ENCODE peak calls at places on chromosome 21, in seven cellular contexts. R is lung, Y is A549, P is GM23338, W is IMR-90, F is suprapubic skin, E is sigmoid colon. Q is an unnamed sample.

GRCh38 chr21:35204850-35205564 is 155.9 kb upstream of the RUNX1 start:
- DNase-seq in F (no peak), W (peak; percentile 98), P (peak; percentile 40), E (peak; percentile 89), R (peak; percentile 66), Y (no peak), Q (no peak)

GRCh38 chr21:35873441-35873840 is 186.9 kb downstream of the SETD4 start:
- DNase-seq in F (no peak), R (no peak), P (no peak), E (no peak), W (no peak), Y (no peak), Q (no peak)

GRCh38 chr21:35048706-35049617 is at the start of gene RUNX1:
- DNase-seq in R (peak; percentile 58), P (no peak), W (peak; percentile 56), E (no peak), Y (no peak), F (no peak), Q (peak; percentile 66)

GRCh38 chr21:17612565-17613241 is at the start of gene BTG3:
- DNase-seq in E (peak; percentile 90), P (peak; percentile 80), Y (peak; percentile 35), F (peak; percentile 79), W (peak; percentile 76), R (peak; percentile 80), Q (peak; percentile 71)

GRCh38 chr21:37710555-37711293 is 205.5 kb downstream of the KCNJ6 start:
- DNase-seq in P (no peak), W (peak; percentile 68), Y (no peak), E (no peak), R (no peak), F (no peak), Q (no peak)

GRCh38 chr21:46116846-46117585 is 19.1 kb downstream of the COL6A2 start:
- DNase-seq in F (peak; percentile 75), E (peak; percentile 63), R (no peak), W (no peak), Y (no peak), P (no peak), Q (no peak)

GRCh38 chr21:27149034-27149433 is 182.1 kb upstream of the ADAMTS5 start:
- DNase-seq in Y (no peak), E (no peak), F (no peak), R (no peak), W (peak; percentile 24), P (no peak), Q (no peak)

GRCh38 chr21:38490411-38491020 is 7.8 kb downstream of the ERG start:
- DNase-seq in E (no peak), F (no peak), Y (no peak), W (no peak), R (no peak), P (no peak), Q (no peak)

GRCh38 chr21:21114456-21114855 is 116.2 kb downstream of the NCAM2 start:
- DNase-seq in E (no peak), R (no peak), P (no peak), W (no peak), F (no peak), Y (no peak), Q (no peak)

GRCh38 chr21:37557261-37557950 is 190.8 kb downstream of the DYRK1A start:
- DNase-seq in E (no peak), F (no peak), P (no peak), Y (no peak), W (no peak), R (no peak), Q (no peak)

GRCh38 chr21:39141502-39141901 is 41.7 kb downstream of the PSMG1 start:
- DNase-seq in P (no peak), Y (no peak), R (no peak), W (peak; percentile 73), F (no peak), E (no peak), Q (no peak)

GRCh38 chr21:37550618-37551405 is 184.2 kb downstream of the DYRK1A start:
- DNase-seq in Y (no peak), R (no peak), E (peak; percentile 60), P (no peak), F (no peak), W (no peak), Q (no peak)

GRCh38 chr21:28025111-28025510 is 967.6 kb downstream of the LTN1 start:
- DNase-seq in P (no peak), W (no peak), E (no peak), Y (no peak), F (no peak), R (no peak), Q (no peak)

GRCh38 chr21:46559291-46559983 is 45.4 kb downstream of the S100B start:
- DNase-seq in Y (no peak), E (peak; percentile 38), R (no peak), F (no peak), W (no peak), P (no peak), Q (peak; percentile 47)

GRCh38 chr21:30194701-30195299 is 21.1 kb downstream of the CLDN8 start:
- DNase-seq in R (no peak), F (no peak), P (peak; percentile 81), E (no peak), Y (no peak), W (no peak), Q (no peak)

GRCh38 chr21:46111193-46111571 is 13.3 kb downstream of the COL6A2 start:
- DNase-seq in P (no peak), F (no peak), E (peak; percentile 67), R (peak; percentile 21), Y (no peak), W (no peak), Q (no peak)

GRCh38 chr21:42673633-42674328 is 20.4 kb downstream of the PDE9A start:
- DNase-seq in Y (no peak), R (no peak), E (no peak), F (no peak), W (no peak), P (no peak), Q (no peak)
- H3K27ac ChIP-seq in Y (no peak overlapping the region), R (no peak overlapping the region), E (peak overlapping the region; percentile 83), F (no peak overlapping the region), W (no peak overlapping the region), P (no peak overlapping the region), Q (no peak overlapping the region)

GRCh38 chr21:41932576-41933258 is 21.1 kb downstream of the C2CD2 start:
- DNase-seq in R (no peak), Y (no peak), F (no peak), P (no peak), E (peak; percentile 67), W (peak; percentile 56), Q (no peak)

GRCh38 chr21:41933259-41934079 is 20.3 kb downstream of the C2CD2 start:
- DNase-seq in Y (no peak), R (no peak), E (peak; percentile 78), P (no peak), W (peak; percentile 56), F (no peak), Q (no peak)

GRCh38 chr21:41929248-41929647 is 24.6 kb downstream of the C2CD2 start:
- DNase-seq in P (no peak), R (no peak), W (no peak), E (peak; percentile 60), Y (no peak), F (no peak), Q (no peak)

GRCh38 chr21:41931041-41931451 is 22.8 kb downstream of the C2CD2 start:
- DNase-seq in R (no peak), Y (no peak), F (no peak), W (no peak), E (peak; percentile 56), P (no peak), Q (no peak)

DNA sequence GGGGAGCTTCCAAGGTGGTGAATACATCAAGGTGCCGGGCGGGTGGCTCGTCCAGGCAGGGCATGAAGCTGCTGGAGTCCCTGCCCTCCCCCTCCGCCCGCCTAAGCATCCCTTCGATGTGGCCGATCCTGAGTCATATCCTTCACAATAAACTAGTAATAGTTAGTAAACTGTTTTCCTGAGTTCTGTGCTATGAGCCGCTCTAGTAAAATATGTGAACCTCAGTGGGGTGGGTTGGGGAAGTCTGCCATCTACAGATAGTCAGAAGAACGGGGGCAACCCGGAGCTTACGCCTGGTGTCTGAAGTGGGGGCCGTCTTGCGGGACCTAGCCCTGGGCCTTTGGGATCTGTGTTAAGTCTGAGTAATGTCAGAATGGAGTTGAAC is 21.6 kb downstream of the C2CD2 start:
- DNase-seq in W (peak; percentile 88), F (no peak), E (peak; percentile 62), R (no peak), P (no peak), Y (no peak), Q (no peak)
- TF ChIP-seq CTCF in W (peak; percentile 49), F (no peak), E (no peak), R (no peak), P (no peak), Y (no peak), Q (no peak)

GRCh38 chr21:32507342-32507919 is 77.9 kb downstream of the TCP10L start:
- DNase-seq in P (no peak), E (peak; percentile 30), F (no peak), R (no peak), Y (no peak), W (no peak), Q (no peak)

GRCh38 chr21:32514275-32515055 is 70.9 kb downstream of the TCP10L start:
- DNase-seq in R (no peak), E (peak; percentile 54), Y (no peak), F (no peak), W (no peak), P (no peak), Q (no peak)

DNA sequence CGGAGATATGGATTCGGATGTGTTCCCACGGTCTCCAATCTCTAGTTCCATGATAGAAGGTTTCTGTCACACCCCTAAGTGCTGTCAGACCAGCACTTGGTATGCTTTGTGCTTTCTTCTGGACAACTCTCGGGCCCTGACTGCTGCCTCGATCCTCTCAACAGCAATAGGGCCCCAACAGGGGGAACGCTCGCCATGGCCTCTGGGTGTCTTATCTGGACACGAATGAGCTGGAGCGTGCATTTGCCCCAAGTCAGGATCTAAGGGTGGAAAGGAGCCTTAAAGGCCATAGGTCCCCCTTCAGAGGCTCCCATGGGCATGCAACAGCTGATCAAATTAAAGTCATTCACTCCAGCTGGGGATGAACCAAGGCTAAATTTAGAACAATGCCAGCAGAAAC is 76.8 kb downstream of the TCP10L start:
- DNase-seq in R (no peak), P (no peak), W (no peak), Y (no peak), E (peak; percentile 50), F (no peak), Q (no peak)
- H3K27ac ChIP-seq in R (no peak overlapping the region), P (no peak overlapping the region), W (no peak overlapping the region), Y (no peak overlapping the region), E (no peak overlapping the region), F (no peak overlapping the region), Q (no peak overlapping the region)

DNA sequence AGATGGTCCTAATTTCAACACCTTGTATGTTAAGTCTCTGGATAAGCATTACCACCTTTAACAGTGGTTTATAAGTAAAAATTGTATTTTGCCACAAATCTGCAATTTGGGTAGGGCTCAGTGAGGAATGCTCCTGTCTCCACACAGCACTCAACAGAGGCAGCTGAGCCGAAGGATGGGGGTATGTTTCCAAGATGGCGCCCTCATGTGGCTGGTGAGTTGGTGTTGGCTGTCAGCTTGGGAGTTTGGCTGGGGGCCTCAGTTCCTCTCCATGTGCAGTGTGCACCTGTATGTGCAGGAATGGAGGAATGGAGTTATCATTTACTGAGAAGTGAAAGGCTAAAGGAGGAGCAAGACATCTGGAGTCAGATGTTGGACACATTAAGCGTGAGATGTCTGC is 136.8 kb downstream of the GABPA start:
- DNase-seq in Y (no peak), E (no peak), F (no peak), R (no peak), P (peak; percentile 55), W (no peak), Q (no peak)
- TF ChIP-seq CTCF in Y (no peak), E (no peak), F (no peak), R (no peak), P (peak; percentile 66), W (peak; percentile 6), Q (no peak)

Q was measured in CD4-positive, alpha-beta T cell.